ENCODE peak calls at places on chromosomes 6 and 20, in nine cellular contexts. U is A549, Z is HCT116, G is neural crest cell, Y is heart right ventricle, L is cardiac fibroblast, A is progenitor cell of endocrine pancreas, B is mucosa of descending colon, T is fibroblast of villous mesenchyme. P is an unnamed sample.

GRCh38 chr6:43970913-43971775 is 156.1 kb downstream of the MRPL14 start:
- DNase-seq in Y (no peak), B (no peak), L (peak), A (no peak), G (no peak), T (no peak), Z (no peak), U (no peak), P (no peak)

GRCh38 chr20:16476032-16476431 is 97.2 kb downstream of the KIF16B start:
- DNase-seq in U (peak), G (no peak), A (no peak), B (no peak), Y (no peak), Z (peak), L (peak), T (peak), P (no peak)

GRCh38 chr6:135423649-135424128 is 73.9 kb downstream of the AHI1 start:
- DNase-seq in Y (peak), Z (peak), L (peak), U (peak), A (no peak), B (no peak), T (peak), G (no peak), P (peak)

GRCh38 chr20:23106271-23106851 is 20.2 kb upstream of the CD93 start:
- DNase-seq in Y (peak), L (peak), A (no peak), Z (no peak), B (no peak), G (no peak), U (no peak), T (no peak), P (no peak)

GRCh38 chr6:83872386-83873118 is 13.1 kb downstream of the CYB5R4 start:
- DNase-seq in L (no peak), U (no peak), G (no peak), T (no peak), A (no peak), B (no peak), Y (no peak), Z (no peak), P (no peak)

GRCh38 chr20:17202030-17202429 is 24.8 kb upstream of the PCSK2 start:
- DNase-seq in Y (no peak), U (no peak), B (no peak), Z (no peak), A (no peak), T (no peak), G (no peak), L (no peak), P (no peak)

GRCh38 chr6:158039571-158040050 is 57.9 kb downstream of the SYNJ2 start:
- DNase-seq in G (no peak), L (peak), B (peak), Z (no peak), A (no peak), U (no peak), Y (no peak), T (no peak), P (no peak)

GRCh38 chr6:130434174-130434873 is 68.5 kb downstream of the TMEM200A start:
- DNase-seq in A (no peak), T (peak), G (no peak), Z (peak), Y (no peak), L (peak), U (no peak), B (no peak), P (no peak)

GRCh38 chr6:24788031-24788665 is 10.6 kb downstream of the ARMH2 start:
- DNase-seq in A (no peak), Y (no peak), U (no peak), L (peak), T (peak), B (no peak), G (no peak), Z (no peak), P (no peak)

GRCh38 chr20:17138237-17138636 is 88.6 kb upstream of the PCSK2 start:
- DNase-seq in A (no peak), Y (no peak), Z (no peak), B (no peak), U (no peak), T (no peak), G (no peak), L (no peak), P (no peak)

GRCh38 chr6:11304946-11305345 is 72.5 kb upstream of the NEDD9 start:
- DNase-seq in U (no peak), A (no peak), Z (no peak), Y (no peak), B (no peak), G (no peak), T (no peak), L (no peak), P (no peak)

GRCh38 chr20:51318058-51318960 is 224.2 kb downstream of the NFATC2 start:
- DNase-seq in Z (peak), Y (peak), L (peak), A (peak), U (peak), B (peak), G (peak), T (no peak), P (no peak)

GRCh38 chr6:4788953-4789584 is 12.9 kb downstream of the CDYL start:
- DNase-seq in B (peak), U (no peak), Y (no peak), T (no peak), L (no peak), G (no peak), A (no peak), Z (no peak), P (no peak)

GRCh38 chr20:34861386-34862084 is 11.1 kb downstream of the GGT7 start:
- DNase-seq in L (no peak), U (no peak), A (no peak), B (peak), Z (no peak), Y (no peak), T (no peak), G (no peak), P (no peak)

GRCh38 chr6:69231983-69232382 is 564.8 kb downstream of the LMBRD1 start:
- DNase-seq in Z (no peak), Y (no peak), U (no peak), A (no peak), L (no peak), G (no peak), T (no peak), B (no peak), P (no peak)

GRCh38 chr20:17960927-17961599 is 7.5 kb downstream of the SNX5 start:
- DNase-seq in L (no peak), G (no peak), Y (no peak), A (no peak), U (no peak), B (no peak), Z (no peak), T (peak), P (no peak)

GRCh38 chr20:44884907-44885391 is 556 bp upstream of the YWHAB start:
- DNase-seq in A (no peak), L (no peak), G (no peak), Y (no peak), T (no peak), U (no peak), Z (no peak), B (no peak), P (no peak)

GRCh38 chr6:150256618-150257272 is 112.1 kb upstream of the IYD start:
- DNase-seq in A (no peak), Z (no peak), U (no peak), L (peak), T (peak), B (no peak), Y (no peak), G (no peak), P (peak)

GRCh38 chr20:50412069-50412468 is 98.1 kb upstream of the PTPN1 start:
- DNase-seq in G (no peak), A (no peak), Z (no peak), U (no peak), B (no peak), Y (no peak), L (no peak), T (no peak), P (no peak)

GRCh38 chr6:116158641-116159040 is 32.7 kb upstream of the COL10A1 start:
- DNase-seq in B (no peak), A (no peak), L (peak), Y (no peak), Z (no peak), U (no peak), G (no peak), T (no peak), P (no peak)

GRCh38 chr6:170178561-170179477 is 112.1 kb downstream of the DLL1 start:
- DNase-seq in Z (no peak), T (peak), L (peak), G (no peak), B (peak), U (no peak), A (no peak), Y (no peak), P (peak)

GRCh38 chr6:14401181-14401745 is 283.7 kb downstream of the CD83 start:
- DNase-seq in L (no peak), G (no peak), T (no peak), A (no peak), B (no peak), Y (no peak), Z (no peak), U (no peak), P (no peak)

GRCh38 chr6:81105998-81106397 is 646.5 kb downstream of the TENT5A start:
- DNase-seq in Z (no peak), U (no peak), G (no peak), L (peak), T (no peak), A (no peak), B (no peak), Y (no peak), P (no peak)

GRCh38 chr6:44569931-44570385 is 182.5 kb downstream of the CDC5L start:
- DNase-seq in A (no peak), T (no peak), U (no peak), L (peak), G (no peak), Z (no peak), Y (peak), B (peak), P (peak)

GRCh38 chr20:54056762-54057639 is 13.4 kb downstream of the BCAS1 start:
- DNase-seq in T (no peak), L (no peak), Z (no peak), Y (no peak), A (no peak), U (no peak), B (no peak), G (no peak), P (no peak)

GRCh38 chr20:22577515-22578220 is 6.7 kb downstream of the FOXA2 start:
- DNase-seq in Z (no peak), U (no peak), B (peak), G (no peak), A (no peak), T (no peak), L (no peak), Y (no peak), P (no peak)

GRCh38 chr6:16857969-16858592 is 96.8 kb upstream of the ATXN1 start:
- DNase-seq in Z (no peak), B (no peak), L (no peak), A (no peak), G (no peak), T (no peak), U (no peak), Y (no peak), P (no peak)

GRCh38 chr20:23435675-23436539 is 3.6 kb upstream of the CSTL1 start:
- DNase-seq in Z (no peak), Y (peak), L (no peak), A (no peak), B (peak), U (no peak), T (no peak), G (no peak), P (no peak)

GRCh38 chr6:165231177-165231576 is 78.2 kb downstream of the C6orf118 start:
- DNase-seq in U (no peak), G (no peak), A (no peak), T (no peak), B (no peak), Y (no peak), Z (no peak), L (no peak), P (no peak)

GRCh38 chr20:57256908-57257307 is 9.5 kb downstream of the BMP7 start:
- DNase-seq in Y (no peak), L (no peak), U (no peak), T (no peak), B (no peak), A (no peak), Z (no peak), G (no peak), P (no peak)

GRCh38 chr6:37974943-37975342 is 155.4 kb downstream of the ZFAND3 start:
- DNase-seq in Z (no peak), U (no peak), B (no peak), T (no peak), G (no peak), Y (no peak), A (no peak), L (no peak), P (no peak)

GRCh38 chr6:43277643-43278523 is 20.2 kb upstream of the SLC22A7 start:
- DNase-seq in Z (no peak), L (no peak), Y (no peak), U (no peak), B (peak), A (no peak), G (no peak), T (no peak), P (no peak)

GRCh38 chr6:28497893-28498292 is 17.7 kb downstream of the GPX6 start:
- DNase-seq in B (no peak), Y (no peak), U (no peak), G (no peak), T (no peak), L (no peak), A (no peak), Z (no peak), P (no peak)

GRCh38 chr20:38889050-38889449 is 37.2 kb upstream of the FAM83D start:
- DNase-seq in B (no peak), Z (no peak), T (no peak), U (no peak), G (no peak), A (no peak), L (no peak), Y (no peak), P (no peak)

GRCh38 chr20:58064411-58065010 is 163.9 kb downstream of the ANKRD60 start:
- DNase-seq in T (no peak), Y (no peak), L (no peak), A (no peak), G (no peak), U (no peak), B (no peak), Z (no peak), P (no peak)

GRCh38 chr20:6157345-6157744 is 34.5 kb upstream of the FERMT1 start:
- DNase-seq in T (no peak), L (peak), U (no peak), G (no peak), A (no peak), Z (no peak), Y (no peak), B (no peak), P (no peak)
- TF ChIP-seq CTCF in T (peak), L (peak), U (peak), G (no peak), A (no peak), Z (peak), Y (no peak), B (no peak), P (peak)

GRCh38 chr6:166485651-166486535 is 100.6 kb downstream of the RAMACL start:
- DNase-seq in U (no peak), G (no peak), T (no peak), Z (no peak), B (peak), Y (no peak), L (no peak), A (no peak), P (no peak)
- TF ChIP-seq CTCF in U (no peak), G (no peak), T (no peak), Z (peak), B (no peak), Y (no peak), L (peak), A (no peak), P (no peak)

GRCh38 chr6:12313311-12313991 is 23.3 kb downstream of the EDN1 start:
- DNase-seq in U (no peak), A (no peak), T (no peak), L (no peak), Z (no peak), G (no peak), Y (no peak), B (no peak), P (no peak)
- TF ChIP-seq CTCF in U (no peak), A (no peak), T (no peak), L (no peak), Z (no peak), G (no peak), Y (no peak), B (no peak), P (no peak)

DNA sequence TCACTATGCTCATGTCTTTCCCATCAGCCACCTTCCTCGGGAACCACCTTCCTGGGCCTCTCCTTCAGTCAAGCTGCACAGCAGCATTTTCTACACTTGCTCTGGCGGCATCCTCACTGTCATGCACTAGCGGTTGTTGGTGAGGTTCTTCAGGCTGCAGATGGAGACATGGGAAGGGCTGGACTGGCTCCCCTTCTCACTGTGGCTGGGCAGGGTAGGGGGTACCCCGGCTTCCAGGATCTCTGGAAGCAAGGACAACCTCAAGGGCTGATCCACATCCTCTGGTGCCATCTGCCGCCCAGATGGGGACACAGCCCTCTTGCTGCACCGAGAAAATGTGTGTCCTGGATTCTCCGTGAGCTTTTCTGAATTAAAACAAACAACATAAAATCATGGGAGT is 180.1 kb upstream of the RNF24 start:
- DNase-seq in Z (no peak), L (peak), G (peak), B (peak), A (no peak), Y (no peak), U (peak), T (peak), P (no peak)
- TF ChIP-seq CTCF in Z (no peak), L (peak), G (peak), B (no peak), A (peak), Y (no peak), U (peak), T (peak), P (peak)